ENCODE peak calls at places on chromosomes 2 and 18, in ten cellular contexts. One of them, this sample, is unnamed.

GRCh38 chr2:11482473-11483031 is 16.6 kb upstream of the E2F6 start:
- DNase-seq in HFF-Myc: no peak
- DNase-seq in KG1: no peak
- DNase-seq in LoVo: no peak
- DNase-seq in effector memory CD4-positive, alpha-beta T cell: no peak
- DNase-seq in body of pancreas: peak
- DNase-seq in EH: no peak
- DNase-seq in fibroblast of lung: no peak
- DNase-seq in nucleus accumbens: no peak
- DNase-seq in cerebellar cortex: peak
- DNase-seq in this sample: no peak

GRCh38 chr18:75775121-75775520 is 347.6 kb upstream of the SMIM21 start:
- DNase-seq in HFF-Myc: no peak
- DNase-seq in KG1: no peak
- DNase-seq in LoVo: no peak
- DNase-seq in effector memory CD4-positive, alpha-beta T cell: no peak
- DNase-seq in body of pancreas: no peak
- DNase-seq in EH: peak
- DNase-seq in fibroblast of lung: no peak
- DNase-seq in nucleus accumbens: no peak
- DNase-seq in cerebellar cortex: no peak
- DNase-seq in this sample: no peak

GRCh38 chr2:120504936-120505705 is 159.2 kb downstream of the INHBB start:
- DNase-seq in HFF-Myc: no peak
- DNase-seq in KG1: no peak
- DNase-seq in LoVo: no peak
- DNase-seq in effector memory CD4-positive, alpha-beta T cell: no peak
- DNase-seq in body of pancreas: no peak
- DNase-seq in EH: no peak
- DNase-seq in fibroblast of lung: no peak
- DNase-seq in nucleus accumbens: no peak
- DNase-seq in cerebellar cortex: no peak
- DNase-seq in this sample: no peak

GRCh38 chr2:37855283-37856041 is 69.6 kb upstream of the RMDN2 start:
- DNase-seq in HFF-Myc: no peak
- DNase-seq in KG1: peak
- DNase-seq in LoVo: no peak
- DNase-seq in effector memory CD4-positive, alpha-beta T cell: no peak
- DNase-seq in body of pancreas: peak
- DNase-seq in EH: peak
- DNase-seq in fibroblast of lung: no peak
- DNase-seq in nucleus accumbens: no peak
- DNase-seq in cerebellar cortex: no peak
- DNase-seq in this sample: no peak

GRCh38 chr2:30225131-30225762 is 6.1 kb upstream of the LBH start:
- DNase-seq in HFF-Myc: no peak
- DNase-seq in KG1: peak
- DNase-seq in LoVo: no peak
- DNase-seq in effector memory CD4-positive, alpha-beta T cell: no peak
- DNase-seq in body of pancreas: no peak
- DNase-seq in EH: peak
- DNase-seq in fibroblast of lung: peak
- DNase-seq in nucleus accumbens: no peak
- DNase-seq in cerebellar cortex: no peak
- DNase-seq in this sample: peak

GRCh38 chr2:231680284-231680991 is 27.9 kb upstream of the PTMA start:
- DNase-seq in HFF-Myc: no peak
- DNase-seq in KG1: no peak
- DNase-seq in LoVo: peak
- DNase-seq in effector memory CD4-positive, alpha-beta T cell: no peak
- DNase-seq in body of pancreas: peak
- DNase-seq in EH: peak
- DNase-seq in fibroblast of lung: no peak
- DNase-seq in nucleus accumbens: no peak
- DNase-seq in cerebellar cortex: peak
- DNase-seq in this sample: no peak

GRCh38 chr2:60365556-60365955 is 187.9 kb downstream of the BCL11A start:
- DNase-seq in HFF-Myc: no peak
- DNase-seq in KG1: no peak
- DNase-seq in LoVo: no peak
- DNase-seq in effector memory CD4-positive, alpha-beta T cell: no peak
- DNase-seq in body of pancreas: peak
- DNase-seq in EH: peak
- DNase-seq in fibroblast of lung: no peak
- DNase-seq in nucleus accumbens: no peak
- DNase-seq in cerebellar cortex: no peak
- DNase-seq in this sample: no peak

GRCh38 chr2:673615-674318 is 3.4 kb downstream of the TMEM18 start:
- DNase-seq in HFF-Myc: no peak
- DNase-seq in KG1: no peak
- DNase-seq in LoVo: no peak
- DNase-seq in effector memory CD4-positive, alpha-beta T cell: no peak
- DNase-seq in body of pancreas: no peak
- DNase-seq in EH: peak
- DNase-seq in fibroblast of lung: peak
- DNase-seq in nucleus accumbens: no peak
- DNase-seq in cerebellar cortex: no peak
- DNase-seq in this sample: peak

GRCh38 chr18:8424481-8424880 is 184.8 kb upstream of the RAB12 start:
- DNase-seq in HFF-Myc: no peak
- DNase-seq in KG1: no peak
- DNase-seq in LoVo: no peak
- DNase-seq in effector memory CD4-positive, alpha-beta T cell: no peak
- DNase-seq in body of pancreas: no peak
- DNase-seq in EH: no peak
- DNase-seq in fibroblast of lung: no peak
- DNase-seq in nucleus accumbens: no peak
- DNase-seq in cerebellar cortex: no peak
- DNase-seq in this sample: peak

GRCh38 chr18:76581261-76581660 is 86.2 kb upstream of the ZNF516 start:
- DNase-seq in HFF-Myc: no peak
- DNase-seq in KG1: no peak
- DNase-seq in LoVo: no peak
- DNase-seq in effector memory CD4-positive, alpha-beta T cell: no peak
- DNase-seq in body of pancreas: no peak
- DNase-seq in EH: no peak
- DNase-seq in fibroblast of lung: no peak
- DNase-seq in nucleus accumbens: no peak
- DNase-seq in cerebellar cortex: no peak
- DNase-seq in this sample: no peak

GRCh38 chr2:235232474-235233435 is 261.1 kb upstream of the AGAP1 start:
- DNase-seq in HFF-Myc: no peak
- DNase-seq in KG1: no peak
- DNase-seq in LoVo: no peak
- DNase-seq in effector memory CD4-positive, alpha-beta T cell: no peak
- DNase-seq in body of pancreas: no peak
- DNase-seq in EH: no peak
- DNase-seq in fibroblast of lung: no peak
- DNase-seq in nucleus accumbens: no peak
- DNase-seq in cerebellar cortex: no peak
- DNase-seq in this sample: no peak

This sample was measured in astrocyte of the spinal cord.